ENCODE peak calls at places on chromosome 17, in four cellular contexts. One of them, this sample, is unnamed.

GRCh38 chr17:32875904-32876413 is 965 bp downstream of the MYO1D start:
- DNase-seq in OCI-M1: peak; percentile 68
- DNase-seq in epithelial cell of prostate: no peak
- DNase-seq in OCI-LY7: no peak
- DNase-seq in this sample: no peak

GRCh38 chr17:79630120-79630519 is 19.3 kb upstream of the RBFOX3 start:
- DNase-seq in OCI-M1: no peak
- DNase-seq in epithelial cell of prostate: no peak
- DNase-seq in OCI-LY7: no peak
- DNase-seq in this sample: no peak

GRCh38 chr17:18141210-18141803 is 32.8 kb downstream of the MYO15A start:
- DNase-seq in OCI-M1: peak; percentile 73
- DNase-seq in epithelial cell of prostate: no peak
- DNase-seq in OCI-LY7: peak; percentile 75
- DNase-seq in this sample: peak; percentile 18

GRCh38 chr17:58189436-58190146 is 2.9 kb upstream of the EPX start:
- DNase-seq in OCI-M1: peak; percentile 64
- DNase-seq in epithelial cell of prostate: peak; percentile 48
- DNase-seq in OCI-LY7: no peak
- DNase-seq in this sample: no peak

GRCh38 chr17:74130276-74130675 is 73.2 kb upstream of the RPL38 start:
- DNase-seq in OCI-M1: no peak
- DNase-seq in epithelial cell of prostate: no peak
- DNase-seq in OCI-LY7: no peak
- DNase-seq in this sample: no peak

GRCh38 chr17:56141046-56141839 is 12.0 kb upstream of the ANKFN1 start:
- DNase-seq in OCI-M1: peak; percentile 19
- DNase-seq in epithelial cell of prostate: no peak
- DNase-seq in OCI-LY7: no peak
- DNase-seq in this sample: no peak

GRCh38 chr17:27920569-27920968 is 27.4 kb upstream of the LYRM9 start:
- DNase-seq in OCI-M1: no peak
- DNase-seq in epithelial cell of prostate: no peak
- DNase-seq in OCI-LY7: no peak
- DNase-seq in this sample: no peak

GRCh38 chr17:72122668-72123495 is 2.1 kb downstream of the SOX9 start:
- DNase-seq in OCI-M1: no peak
- DNase-seq in epithelial cell of prostate: no peak
- DNase-seq in OCI-LY7: no peak
- DNase-seq in this sample: no peak

This sample was measured in LNCaP clone FGC.